ENCODE peak calls at places on chromosomes 16 and 17, in four cellular contexts. One of them, this sample, is unnamed.
A peak's percentile ranks its signal among the peaks of the same experiment; 100 is the strongest.

GRCh38 chr17:41645371-41646063 is 21.1 kb upstream of the KRT17 start:
- DNase-seq in adrenal gland: no peak
- DNase-seq in BJ: no peak
- DNase-seq in mucosa of descending colon: no peak
- DNase-seq in this sample: peak; percentile 36

GRCh38 chr17:48990882-48991357 is 6.3 kb upstream of the IGF2BP1 start:
- DNase-seq in mucosa of descending colon: no peak
- DNase-seq in BJ: no peak
- DNase-seq in adrenal gland: no peak
- DNase-seq in this sample: no peak

GRCh38 chr17:10226930-10227695 is 28.7 kb upstream of the GAS7 start:
- DNase-seq in BJ: no peak
- DNase-seq in mucosa of descending colon: peak; percentile 69
- DNase-seq in adrenal gland: peak; percentile 31
- DNase-seq in this sample: peak; percentile 28

GRCh38 chr16:25256821-25257503 is 683 bp downstream of the ZKSCAN2 start:
- DNase-seq in mucosa of descending colon: peak; percentile 24
- DNase-seq in BJ: no peak
- DNase-seq in adrenal gland: peak; percentile 18
- DNase-seq in this sample: peak; percentile 38

GRCh38 chr17:78416791-78417530 is 38.5 kb downstream of the PGS1 start:
- DNase-seq in adrenal gland: peak; percentile 56
- DNase-seq in mucosa of descending colon: peak; percentile 58
- DNase-seq in BJ: no peak
- DNase-seq in this sample: no peak

GRCh38 chr17:73639322-73639721 is 4.9 kb downstream of the SDK2 start:
- DNase-seq in adrenal gland: no peak
- DNase-seq in BJ: no peak
- DNase-seq in mucosa of descending colon: no peak
- DNase-seq in this sample: no peak

GRCh38 chr17:76404976-76405563 is 20.7 kb downstream of the SPHK1 start:
- DNase-seq in BJ: no peak
- DNase-seq in mucosa of descending colon: no peak
- DNase-seq in adrenal gland: peak; percentile 46
- DNase-seq in this sample: no peak

GRCh38 chr16:88759245-88759975 is 25.6 kb downstream of the PIEZO1 start:
- DNase-seq in adrenal gland: no peak
- DNase-seq in BJ: no peak
- DNase-seq in mucosa of descending colon: peak; percentile 76
- DNase-seq in this sample: no peak

GRCh38 chr17:40556884-40557414 is 8.3 kb downstream of the CCR7 start:
- DNase-seq in adrenal gland: peak; percentile 28
- DNase-seq in BJ: no peak
- DNase-seq in mucosa of descending colon: no peak
- DNase-seq in this sample: no peak

GRCh38 chr16:8355714-8356113 is 234.6 kb downstream of the TMEM114 start:
- DNase-seq in BJ: no peak
- DNase-seq in adrenal gland: no peak
- DNase-seq in mucosa of descending colon: no peak
- DNase-seq in this sample: no peak

GRCh38 chr17:40093005-40093579 is 7.3 kb downstream of the NR1D1 start:
- DNase-seq in adrenal gland: no peak
- DNase-seq in BJ: no peak
- DNase-seq in mucosa of descending colon: no peak
- DNase-seq in this sample: no peak

GRCh38 chr16:54286330-54287017 is at the start of gene IRX3:
- DNase-seq in adrenal gland: peak; percentile 56
- DNase-seq in mucosa of descending colon: no peak
- DNase-seq in BJ: peak; percentile 51
- DNase-seq in this sample: peak; percentile 94
- H3K4me3 ChIP-seq in adrenal gland: peak within 1 kb of the TSS; percentile 49
- H3K4me3 ChIP-seq in mucosa of descending colon: no peak within 1 kb of the TSS
- H3K4me3 ChIP-seq in BJ: peak within 1 kb of the TSS; percentile 87
- H3K4me3 ChIP-seq in this sample: peak within 1 kb of the TSS; percentile 70

GRCh38 chr16:31487076-31487719 is 4.3 kb downstream of the SLC5A2 start:
- DNase-seq in adrenal gland: no peak
- DNase-seq in mucosa of descending colon: no peak
- DNase-seq in BJ: no peak
- DNase-seq in this sample: no peak

GRCh38 chr16:31486036-31486435 is 3.1 kb downstream of the SLC5A2 start:
- DNase-seq in mucosa of descending colon: no peak
- DNase-seq in BJ: no peak
- DNase-seq in adrenal gland: no peak
- DNase-seq in this sample: no peak

GRCh38 chr16:31489616-31490584 is 7.0 kb downstream of the SLC5A2 start:
- DNase-seq in adrenal gland: no peak
- DNase-seq in mucosa of descending colon: no peak
- DNase-seq in BJ: no peak
- DNase-seq in this sample: no peak

GRCh38 chr16:31487720-31488629 is 5.1 kb downstream of the SLC5A2 start:
- DNase-seq in adrenal gland: no peak
- DNase-seq in mucosa of descending colon: peak; percentile 77
- DNase-seq in BJ: no peak
- DNase-seq in this sample: peak; percentile 64

DNA sequence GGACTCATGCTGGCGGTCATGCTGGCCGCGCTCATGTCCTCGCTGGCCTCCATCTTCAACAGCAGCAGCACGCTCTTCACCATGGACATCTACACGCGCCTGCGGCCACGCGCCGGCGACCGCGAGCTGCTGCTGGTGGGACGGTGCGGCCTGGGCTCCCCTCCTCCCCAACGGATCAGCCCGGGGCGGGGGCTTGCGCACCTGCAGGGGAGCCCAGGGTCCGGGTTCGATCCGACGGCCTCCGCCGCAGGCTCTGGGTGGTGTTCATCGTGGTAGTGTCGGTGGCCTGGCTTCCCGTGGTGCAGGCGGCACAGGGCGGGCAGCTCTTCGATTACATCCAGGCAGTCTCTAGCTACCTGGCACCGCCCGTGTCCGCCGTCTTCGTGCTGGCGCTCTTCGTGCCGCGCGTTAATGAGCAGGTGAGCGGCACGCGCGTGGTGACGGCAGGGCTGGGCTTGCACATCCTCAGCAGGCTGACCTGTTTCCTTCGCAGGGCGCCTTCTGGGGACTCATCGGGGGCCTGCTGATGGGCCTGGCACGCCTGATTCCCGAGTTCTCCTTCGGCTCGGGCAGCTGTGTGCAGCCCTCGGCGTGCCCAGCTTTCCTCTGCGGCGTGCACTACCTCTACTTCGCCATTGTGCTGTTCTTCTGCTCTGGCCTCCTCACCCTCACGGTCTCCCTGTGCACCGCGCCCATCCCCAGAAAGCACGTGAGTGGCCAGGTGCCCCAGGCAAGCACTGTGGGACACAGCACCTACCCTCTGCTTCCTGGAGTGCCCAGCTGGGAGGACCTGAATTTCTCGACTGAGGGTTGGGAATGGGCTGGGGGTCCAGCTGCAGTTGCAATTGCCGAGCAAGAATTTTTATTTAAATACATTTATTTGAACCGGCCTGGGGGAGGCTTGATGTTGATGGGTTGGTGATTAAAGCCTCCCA is 6.0 kb downstream of the SLC5A2 start:
- DNase-seq in adrenal gland: no peak
- DNase-seq in mucosa of descending colon: no peak
- DNase-seq in BJ: no peak
- DNase-seq in this sample: peak; percentile 59
- H3K4me3 ChIP-seq in adrenal gland: no peak overlapping the region
- H3K4me3 ChIP-seq in mucosa of descending colon: no peak overlapping the region
- H3K4me3 ChIP-seq in BJ: no peak overlapping the region
- H3K4me3 ChIP-seq in this sample: peak overlapping the region; percentile 58

GRCh38 chr16:22623351-22623781 is 112.7 kb downstream of the NPIPB5 start:
- DNase-seq in BJ: peak; percentile 27
- DNase-seq in adrenal gland: no peak
- DNase-seq in mucosa of descending colon: no peak
- DNase-seq in this sample: peak; percentile 34

GRCh38 chr16:22622703-22623102 is 112.0 kb downstream of the NPIPB5 start:
- DNase-seq in mucosa of descending colon: no peak
- DNase-seq in BJ: no peak
- DNase-seq in adrenal gland: no peak
- DNase-seq in this sample: no peak

GRCh38 chr16:22614271-22614947 is 103.7 kb downstream of the NPIPB5 start:
- DNase-seq in adrenal gland: no peak
- DNase-seq in mucosa of descending colon: peak; percentile 82
- DNase-seq in BJ: no peak
- DNase-seq in this sample: peak; percentile 66

GRCh38 chr16:22621571-22622148 is 111.0 kb downstream of the NPIPB5 start:
- DNase-seq in adrenal gland: no peak
- DNase-seq in mucosa of descending colon: no peak
- DNase-seq in BJ: no peak
- DNase-seq in this sample: no peak

DNA sequence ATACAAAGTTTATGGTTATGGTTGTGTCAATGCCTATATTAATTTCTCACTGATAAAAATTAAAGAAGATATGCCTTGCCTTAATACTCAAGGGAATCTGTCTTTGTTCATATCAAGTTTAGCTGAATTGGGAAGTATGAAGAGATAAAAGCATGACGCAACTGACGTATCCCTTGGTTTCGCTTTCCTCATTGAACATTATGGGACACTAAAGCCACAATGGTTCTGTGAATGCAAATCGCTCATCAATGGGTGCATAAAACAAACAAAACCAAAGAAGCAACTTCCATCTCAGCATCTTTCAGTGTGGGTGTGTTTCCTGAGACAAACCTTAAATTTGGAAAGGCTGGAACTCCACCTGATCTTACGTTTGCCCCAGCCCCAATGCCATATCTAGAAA is 108.2 kb downstream of the NPIPB5 start:
- DNase-seq in BJ: no peak
- DNase-seq in mucosa of descending colon: no peak
- DNase-seq in adrenal gland: no peak
- DNase-seq in this sample: no peak
- H3K4me3 ChIP-seq in BJ: no peak overlapping the region
- H3K4me3 ChIP-seq in mucosa of descending colon: no peak overlapping the region
- H3K4me3 ChIP-seq in adrenal gland: no peak overlapping the region
- H3K4me3 ChIP-seq in this sample: no peak overlapping the region

DNA sequence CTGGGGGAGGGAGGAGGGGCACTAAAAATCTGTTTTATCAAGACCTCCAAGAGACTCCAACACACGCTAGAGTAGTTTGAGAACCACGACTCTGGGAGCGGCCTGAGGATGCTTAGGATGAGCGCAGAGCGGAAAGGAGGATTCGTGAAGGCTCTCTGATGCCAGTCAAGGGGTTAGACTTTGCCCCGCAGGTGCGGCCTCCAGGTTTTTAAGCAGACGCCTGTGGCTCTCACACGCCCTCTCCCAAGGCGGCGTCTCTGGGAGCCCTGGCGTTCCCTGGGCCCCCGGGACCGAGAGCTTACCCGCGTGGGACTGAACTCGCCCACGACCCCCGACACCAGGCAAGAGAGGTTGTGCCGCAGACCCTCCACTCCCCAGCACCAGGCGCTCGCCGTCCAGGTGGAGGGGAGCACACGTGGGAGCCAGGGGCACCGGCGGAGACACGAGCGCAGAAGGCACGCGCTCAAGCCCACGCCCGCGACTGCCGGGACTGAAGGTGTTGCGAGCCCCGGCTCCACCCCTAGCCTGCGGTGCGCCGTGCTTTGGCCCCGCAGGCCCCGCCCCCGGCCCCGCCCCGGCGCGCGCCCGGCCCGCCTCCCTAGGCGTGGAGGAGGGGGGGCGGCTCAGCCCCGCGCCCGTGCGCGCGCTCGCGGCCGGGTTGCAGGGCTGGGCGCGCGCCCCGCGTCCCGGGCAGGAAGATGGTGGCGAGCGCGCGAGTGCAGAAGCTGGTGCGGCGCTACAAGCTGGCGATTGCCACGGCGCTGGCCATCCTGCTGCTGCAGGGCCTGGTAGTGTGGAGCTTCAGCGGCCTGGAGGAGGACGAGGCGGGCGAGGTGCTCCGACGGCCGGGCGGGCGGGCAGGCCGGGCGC is at the start of gene XYLT2:
- DNase-seq in BJ: no peak
- DNase-seq in adrenal gland: peak; percentile 86
- DNase-seq in mucosa of descending colon: peak; percentile 93
- DNase-seq in this sample: peak; percentile 84
- H3K4me3 ChIP-seq in BJ: peak within 1 kb of the TSS; percentile 92
- H3K4me3 ChIP-seq in adrenal gland: peak within 1 kb of the TSS; percentile 75
- H3K4me3 ChIP-seq in mucosa of descending colon: peak within 1 kb of the TSS; percentile 57
- H3K4me3 ChIP-seq in this sample: peak within 1 kb of the TSS; percentile 92

GRCh38 chr17:1643293-1643998 is 2.1 kb downstream of the SCARF1 start:
- DNase-seq in adrenal gland: peak; percentile 50
- DNase-seq in BJ: no peak
- DNase-seq in mucosa of descending colon: peak; percentile 87
- DNase-seq in this sample: peak; percentile 50
- H3K4me3 ChIP-seq in adrenal gland: no peak overlapping the region
- H3K4me3 ChIP-seq in BJ: peak overlapping the region; percentile 33
- H3K4me3 ChIP-seq in mucosa of descending colon: no peak overlapping the region
- H3K4me3 ChIP-seq in this sample: peak overlapping the region; percentile 29